ENCODE peak calls at places on chromosomes 16 and 17, in nine cellular contexts. I is Peyer's patch, A is body of pancreas, P is H54, V is IMR-90, M is vagina, D is adrenal gland, Y is transverse colon, N is A549. L is an unnamed sample.
A peak's percentile ranks its signal among the peaks of the same experiment; 100 is the strongest.

GRCh38 chr17:8224891-8225812 is 14.8 kb upstream of the AURKB start:
- DNase-seq in I (no peak), A (no peak), P (no peak), V (no peak), M (no peak), D (no peak), Y (no peak), N (no peak), L (no peak)

GRCh38 chr16:26856271-26856670 is 210.5 kb upstream of the C16orf82 start:
- DNase-seq in I (no peak), A (no peak), P (no peak), V (no peak), M (peak; percentile 64), D (no peak), Y (no peak), N (no peak), L (no peak)

GRCh38 chr17:78124081-78124835 is 4.3 kb downstream of the TMC6 start:
- DNase-seq in I (peak; percentile 83), A (no peak), P (no peak), V (no peak), M (no peak), D (no peak), Y (peak; percentile 57), N (no peak), L (peak; percentile 60)

GRCh38 chr16:27801259-27801945 is 251.5 kb downstream of the KATNIP start:
- DNase-seq in I (no peak), A (no peak), P (no peak), V (no peak), M (no peak), D (no peak), Y (no peak), N (no peak), L (no peak)

GRCh38 chr16:10282367-10282766 is 100.1 kb upstream of the GRIN2A start:
- DNase-seq in I (no peak), A (no peak), P (no peak), V (no peak), M (no peak), D (no peak), Y (no peak), N (no peak), L (no peak)

GRCh38 chr16:85401917-85402766 is 211.0 kb upstream of the GSE1 start:
- DNase-seq in I (no peak), A (no peak), P (no peak), V (no peak), M (no peak), D (peak; percentile 1), Y (no peak), N (no peak), L (no peak)

GRCh38 chr17:77844681-77845080 is 113.8 kb upstream of the TNRC6C start:
- DNase-seq in I (no peak), A (no peak), P (no peak), V (no peak), M (no peak), D (no peak), Y (no peak), N (no peak), L (no peak)

GRCh38 chr16:4521971-4522623 is 16.5 kb downstream of the CDIP1 start:
- DNase-seq in I (no peak), A (peak; percentile 71), P (no peak), V (no peak), M (no peak), D (no peak), Y (no peak), N (no peak), L (no peak)

GRCh38 chr17:1112875-1113274 is 66.9 kb downstream of the ABR start:
- DNase-seq in I (no peak), A (no peak), P (no peak), V (no peak), M (no peak), D (no peak), Y (no peak), N (no peak), L (no peak)

GRCh38 chr17:1399366-1399678 is 700 bp downstream of the YWHAE start:
- DNase-seq in I (no peak), A (no peak), P (no peak), V (no peak), M (no peak), D (peak; percentile 74), Y (no peak), N (no peak), L (peak; percentile 72)

GRCh38 chr17:63665527-63666214 is 34.3 kb downstream of the LIMD2 start:
- DNase-seq in I (peak; percentile 26), A (no peak), P (no peak), V (no peak), M (no peak), D (peak; percentile 30), Y (no peak), N (no peak), L (no peak)

GRCh38 chr16:74123826-74124225 is 172.8 kb upstream of the PSMD7 start:
- DNase-seq in I (no peak), A (no peak), P (no peak), V (no peak), M (no peak), D (no peak), Y (no peak), N (no peak), L (no peak)

GRCh38 chr17:36731091-36731490 is 129.7 kb downstream of the MRM1 start:
- DNase-seq in I (no peak), A (peak; percentile 9), P (no peak), V (no peak), M (no peak), D (no peak), Y (peak; percentile 45), N (no peak), L (no peak)

GRCh38 chr17:21161498-21162393 is 35.0 kb downstream of the DHRS7B start:
- DNase-seq in I (no peak), A (no peak), P (no peak), V (peak; percentile 69), M (no peak), D (no peak), Y (no peak), N (no peak), L (no peak)

GRCh38 chr17:78474631-78475146 is 96.2 kb downstream of the PGS1 start:
- DNase-seq in I (no peak), A (no peak), P (no peak), V (no peak), M (no peak), D (no peak), Y (peak; percentile 58), N (no peak), L (no peak)

GRCh38 chr17:72726936-72727335 is 365.6 kb downstream of the SLC39A11 start:
- DNase-seq in I (peak; percentile 54), A (no peak), P (no peak), V (peak; percentile 77), M (no peak), D (no peak), Y (peak; percentile 11), N (no peak), L (no peak)
- TF ChIP-seq POLR2A in I (no peak), A (no peak), P (no peak), V (no peak), M (no peak), D (no peak), Y (no peak), N (no peak), L (no peak)

DNA sequence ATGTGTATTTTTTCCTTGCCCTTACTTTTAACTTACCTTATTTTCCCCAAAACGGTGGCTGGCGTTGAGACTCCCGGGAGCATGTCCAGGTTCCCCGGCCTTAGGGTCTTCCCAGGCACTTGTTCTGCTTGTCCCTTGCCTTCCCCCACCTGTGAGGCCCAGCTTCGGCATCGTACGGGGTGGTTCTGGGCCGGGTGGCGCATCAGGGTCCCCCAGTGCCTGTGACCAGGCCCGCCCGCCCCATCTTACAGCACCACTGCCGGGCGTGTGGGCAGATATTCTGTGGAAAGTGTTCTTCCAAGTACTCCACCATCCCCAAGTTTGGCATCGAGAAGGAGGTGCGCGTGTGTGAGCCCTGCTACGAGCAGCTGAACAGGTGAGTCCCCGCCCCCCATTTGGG is 7.4 kb downstream of the HGS start:
- DNase-seq in I (no peak), A (no peak), P (no peak), V (no peak), M (no peak), D (no peak), Y (no peak), N (no peak), L (no peak)
- TF ChIP-seq POLR2A in I (no peak), A (no peak), P (no peak), V (no peak), M (no peak), D (no peak), Y (no peak), N (no peak), L (no peak)

GRCh38 chr17:45172541-45173286 is 11.0 kb downstream of the HEXIM2 start:
- DNase-seq in I (peak; percentile 69), A (peak; percentile 88), P (peak; percentile 88), V (peak; percentile 72), M (no peak), D (peak; percentile 88), Y (peak; percentile 78), N (peak; percentile 90), L (no peak)
- TF ChIP-seq POLR2A in I (peak; percentile 17), A (no peak), P (peak; percentile 46), V (no peak), M (no peak), D (peak; percentile 68), Y (peak; percentile 33), N (peak; percentile 46), L (no peak)

GRCh38 chr16:64088838-64089237 is 1033.0 kb downstream of the CDH11 start:
- DNase-seq in I (no peak), A (no peak), P (no peak), V (no peak), M (no peak), D (no peak), Y (no peak), N (no peak), L (no peak)

GRCh38 chr16:64085291-64085690 is 1036.6 kb downstream of the CDH11 start:
- DNase-seq in I (no peak), A (no peak), P (no peak), V (no peak), M (no peak), D (no peak), Y (no peak), N (no peak), L (no peak)

GRCh38 chr16:64083428-64084129 is 1038.3 kb downstream of the CDH11 start:
- DNase-seq in I (no peak), A (no peak), P (no peak), V (no peak), M (no peak), D (no peak), Y (no peak), N (no peak), L (no peak)
- TF ChIP-seq POLR2A in I (no peak), A (no peak), P (no peak), V (no peak), M (no peak), D (no peak), Y (no peak), N (no peak), L (no peak)

GRCh38 chr17:30477083-30477757 is at the start of gene GOSR1:
- DNase-seq in I (peak; percentile 93), A (peak; percentile 96), P (peak; percentile 65), V (peak; percentile 95), M (peak; percentile 94), D (peak; percentile 97), Y (peak; percentile 95), N (peak; percentile 96), L (peak; percentile 97)
- TF ChIP-seq POLR2A in I (peak; percentile 53), A (peak; percentile 64), P (peak; percentile 93), V (peak; percentile 95), M (peak; percentile 23), D (peak; percentile 70), Y (peak; percentile 78), N (peak; percentile 94), L (peak; percentile 93)

GRCh38 chr17:82047379-82047778 is 4.2 kb downstream of the RFNG start:
- DNase-seq in I (no peak), A (no peak), P (no peak), V (no peak), M (no peak), D (no peak), Y (no peak), N (no peak), L (no peak)
- TF ChIP-seq POLR2A in I (no peak), A (no peak), P (no peak), V (no peak), M (no peak), D (no peak), Y (no peak), N (no peak), L (no peak)